ENCODE peak calls at places on chromosome 16, in four cellular contexts. Y is amniotic epithelial cell, E is activated T-helper 1 cell treated with Interleukin-2 at 50 U/mL for 16 hours, X is breast epithelium. Q is an unnamed sample.

GRCh38 chr16:70803354-70803753 is 2.4 kb upstream of the VAC14 start:
- DNase-seq in Y (peak), E (no peak), X (no peak), Q (no peak)

GRCh38 chr16:2520784-2521577 is 810 bp downstream of the AMDHD2 start:
- DNase-seq in Y (peak), E (peak), X (no peak), Q (no peak)

GRCh38 chr16:11203111-11203623 is 52.8 kb downstream of the SOCS1 start:
- DNase-seq in Y (no peak), E (no peak), X (no peak), Q (no peak)

GRCh38 chr16:16047761-16048160 is 98.3 kb downstream of the ABCC1 start:
- DNase-seq in Y (no peak), E (no peak), X (no peak), Q (no peak)

GRCh38 chr16:89984215-89984614 is 35.0 kb downstream of the DBNDD1 start:
- DNase-seq in Y (no peak), E (no peak), X (no peak), Q (no peak)

GRCh38 chr16:4945560-4946502 is 8.9 kb upstream of the PPL start:
- DNase-seq in Y (no peak), E (no peak), X (peak), Q (peak)

GRCh38 chr16:31438414-31438813 is 4.2 kb downstream of the ZNF843 start:
- DNase-seq in Y (no peak), E (no peak), X (no peak), Q (no peak)

GRCh38 chr16:77594057-77594456 is 128.3 kb upstream of the NUDT7 start:
- DNase-seq in Y (no peak), E (no peak), X (no peak), Q (no peak)

GRCh38 chr16:68696514-68696913 is 40.6 kb upstream of the CDH1 start:
- DNase-seq in Y (no peak), E (no peak), X (no peak), Q (no peak)

GRCh38 chr16:12575288-12575687 is 228.4 kb downstream of the CPPED1 start:
- DNase-seq in Y (no peak), E (no peak), X (no peak), Q (no peak)

GRCh38 chr16:13108126-13108525 is 206.7 kb downstream of the SHISA9 start:
- DNase-seq in Y (no peak), E (no peak), X (no peak), Q (no peak)

GRCh38 chr16:31819386-31819785 is 54.2 kb upstream of the ZNF267 start:
- DNase-seq in Y (no peak), E (no peak), X (no peak), Q (no peak)

GRCh38 chr16:58422809-58423208 is 30.5 kb downstream of the GINS3 start:
- DNase-seq in Y (no peak), E (no peak), X (no peak), Q (no peak)

GRCh38 chr16:87295259-87295658 is 21.9 kb downstream of the C16orf95 start:
- DNase-seq in Y (peak), E (no peak), X (no peak), Q (no peak)

GRCh38 chr16:86753399-86753798 is 175.1 kb downstream of the FOXL1 start:
- DNase-seq in Y (no peak), E (no peak), X (no peak), Q (no peak)

GRCh38 chr16:11631214-11631613 is 37.0 kb upstream of the SNN start:
- DNase-seq in Y (no peak), E (no peak), X (no peak), Q (no peak)

GRCh38 chr16:54061454-54061853 is 225.1 kb downstream of the IRX3 start:
- DNase-seq in Y (no peak), E (no peak), X (no peak), Q (no peak)

GRCh38 chr16:31086629-31086906 is 2.2 kb downstream of the PRSS53 start:
- DNase-seq in Y (no peak), E (no peak), X (no peak), Q (no peak)

GRCh38 chr16:26569793-26570192 is 496.9 kb upstream of the C16orf82 start:
- DNase-seq in Y (no peak), E (no peak), X (no peak), Q (no peak)

GRCh38 chr16:1159973-1160772 is 7.3 kb downstream of the CACNA1H start:
- DNase-seq in Y (peak), E (no peak), X (peak), Q (no peak)